ENCODE peak calls at places on chromosomes 5 and 9, in eight cellular contexts. V, D, O, T, M, F, J and B are unnamed samples.

GRCh38 chr5:54257366-54258118 is 52.8 kb downstream of the ARL15 start:
- DNase-seq in V (no peak), D (no peak), O (no peak), T (no peak), M (no peak), F (no peak), J (no peak), B (no peak)

GRCh38 chr5:114311943-114312342 is 49.9 kb upstream of the KCNN2 start:
- DNase-seq in V (peak), D (no peak), O (no peak), T (no peak), M (no peak), F (no peak), J (no peak), B (peak)

GRCh38 chr5:125209650-125210049 is 463.2 kb upstream of the ZNF608 start:
- DNase-seq in V (no peak), D (no peak), O (no peak), T (peak), M (peak), F (no peak), J (no peak), B (no peak)

GRCh38 chr5:172640822-172641358 is at the start of gene NEURL1B:
- DNase-seq in V (peak), D (peak), O (peak), T (peak), M (peak), F (peak), J (peak), B (peak)

GRCh38 chr5:181187500-181188213 is 17.3 kb downstream of the TRIM7 start:
- DNase-seq in V (no peak), D (peak), O (no peak), T (peak), M (peak), F (peak), J (peak), B (peak)

GRCh38 chr5:11459716-11460115 is 444.5 kb downstream of the CTNND2 start:
- DNase-seq in V (no peak), D (no peak), O (no peak), T (no peak), M (no peak), F (no peak), J (no peak), B (no peak)

GRCh38 chr5:60636001-60636400 is 64.0 kb downstream of the DEPDC1B start:
- DNase-seq in V (no peak), D (no peak), O (no peak), T (no peak), M (no peak), F (no peak), J (no peak), B (no peak)

GRCh38 chr9:124222918-124223720 is 34.6 kb upstream of the NEK6 start:
- DNase-seq in V (peak), D (no peak), O (peak), T (peak), M (no peak), F (peak), J (peak), B (peak)

GRCh38 chr5:131795879-131796792 is 681 bp downstream of the FNIP1 start:
- DNase-seq in V (peak), D (peak), O (peak), T (peak), M (peak), F (peak), J (peak), B (peak)

GRCh38 chr9:123346826-123347225 is 9.2 kb upstream of the CRB2 start:
- DNase-seq in V (no peak), D (no peak), O (no peak), T (no peak), M (no peak), F (no peak), J (no peak), B (no peak)

GRCh38 chr5:1131191-1131621 is 19.3 kb upstream of the SLC12A7 start:
- DNase-seq in V (no peak), D (no peak), O (no peak), T (peak), M (no peak), F (peak), J (no peak), B (no peak)

GRCh38 chr5:167570431-167570830 is 721.0 kb upstream of the WWC1 start:
- DNase-seq in V (no peak), D (no peak), O (no peak), T (no peak), M (no peak), F (no peak), J (peak), B (no peak)

GRCh38 chr9:106830527-106831140 is 32.3 kb upstream of the ZNF462 start:
- DNase-seq in V (no peak), D (no peak), O (peak), T (peak), M (no peak), F (peak), J (peak), B (no peak)

GRCh38 chr9:38388283-38389223 is 3.9 kb upstream of the ALDH1B1 start:
- DNase-seq in V (no peak), D (no peak), O (no peak), T (no peak), M (no peak), F (no peak), J (peak), B (no peak)

GRCh38 chr5:61055434-61056006 is 106.7 kb downstream of the SMIM15 start:
- DNase-seq in V (no peak), D (peak), O (peak), T (no peak), M (no peak), F (no peak), J (peak), B (peak)

GRCh38 chr5:116042375-116042774 is 10.1 kb downstream of the ARL14EPL start:
- DNase-seq in V (no peak), D (no peak), O (no peak), T (no peak), M (no peak), F (no peak), J (no peak), B (no peak)